ENCODE peak calls at places on chromosomes 6 and 20, in seven cellular contexts. One of them, this sample, is unnamed.

GRCh38 chr6:156420172-156420993 is 356.8 kb upstream of the ARID1B start:
- DNase-seq in K562: no peak
- DNase-seq in HCT116: no peak
- DNase-seq in SK-N-SH: no peak
- DNase-seq in HepG2: no peak
- DNase-seq in GM12878: no peak
- DNase-seq in H1: no peak
- DNase-seq in this sample: no peak

GRCh38 chr6:20699402-20699801 is 165.1 kb downstream of the CDKAL1 start:
- DNase-seq in HCT116: no peak
- DNase-seq in SK-N-SH: no peak
- DNase-seq in GM12878: no peak
- DNase-seq in HepG2: no peak
- DNase-seq in K562: no peak
- DNase-seq in H1: no peak
- DNase-seq in this sample: no peak

GRCh38 chr6:15659181-15659580 is 3.6 kb downstream of the DTNBP1 start:
- DNase-seq in H1: no peak
- DNase-seq in HepG2: no peak
- DNase-seq in HCT116: no peak
- DNase-seq in SK-N-SH: no peak
- DNase-seq in GM12878: no peak
- DNase-seq in K562: no peak
- DNase-seq in this sample: no peak

GRCh38 chr6:36130672-36131516 is 581 bp downstream of the MAPK13 start:
- DNase-seq in SK-N-SH: no peak
- DNase-seq in K562: no peak
- DNase-seq in H1: no peak
- DNase-seq in HepG2: peak
- DNase-seq in GM12878: no peak
- DNase-seq in HCT116: peak
- DNase-seq in this sample: peak

GRCh38 chr20:55561259-55561658 is 444.1 kb downstream of the CBLN4 start:
- DNase-seq in SK-N-SH: no peak
- DNase-seq in GM12878: no peak
- DNase-seq in HepG2: no peak
- DNase-seq in HCT116: no peak
- DNase-seq in K562: no peak
- DNase-seq in H1: no peak
- DNase-seq in this sample: no peak

GRCh38 chr6:112214749-112215269 is 39.6 kb downstream of the LAMA4 start:
- DNase-seq in GM12878: no peak
- DNase-seq in HCT116: no peak
- DNase-seq in SK-N-SH: no peak
- DNase-seq in HepG2: peak
- DNase-seq in H1: no peak
- DNase-seq in K562: no peak
- DNase-seq in this sample: no peak

GRCh38 chr6:21149460-21149859 is 444.1 kb upstream of the SOX4 start:
- DNase-seq in K562: no peak
- DNase-seq in HCT116: no peak
- DNase-seq in HepG2: no peak
- DNase-seq in H1: no peak
- DNase-seq in GM12878: no peak
- DNase-seq in SK-N-SH: no peak
- DNase-seq in this sample: no peak

GRCh38 chr20:59248031-59248684 is 52.3 kb upstream of the EDN3 start:
- DNase-seq in HepG2: no peak
- DNase-seq in SK-N-SH: no peak
- DNase-seq in GM12878: no peak
- DNase-seq in K562: no peak
- DNase-seq in H1: no peak
- DNase-seq in HCT116: no peak
- DNase-seq in this sample: no peak

GRCh38 chr6:157218371-157219198 is 104.7 kb downstream of the TMEM242 start:
- DNase-seq in HCT116: no peak
- DNase-seq in H1: no peak
- DNase-seq in K562: no peak
- DNase-seq in GM12878: no peak
- DNase-seq in SK-N-SH: no peak
- DNase-seq in HepG2: no peak
- DNase-seq in this sample: no peak

GRCh38 chr6:150751296-150751695 is 114.2 kb upstream of the MTHFD1L start:
- DNase-seq in HCT116: no peak
- DNase-seq in GM12878: no peak
- DNase-seq in SK-N-SH: no peak
- DNase-seq in H1: no peak
- DNase-seq in HepG2: no peak
- DNase-seq in K562: no peak
- DNase-seq in this sample: peak

GRCh38 chr20:62733891-62734290 is 25.3 kb downstream of the NTSR1 start:
- DNase-seq in SK-N-SH: no peak
- DNase-seq in H1: no peak
- DNase-seq in HepG2: no peak
- DNase-seq in K562: no peak
- DNase-seq in HCT116: no peak
- DNase-seq in GM12878: no peak
- DNase-seq in this sample: no peak

GRCh38 chr6:107662333-107662732 is 161.8 kb downstream of the SCML4 start:
- DNase-seq in GM12878: no peak
- DNase-seq in K562: no peak
- DNase-seq in H1: no peak
- DNase-seq in SK-N-SH: no peak
- DNase-seq in HCT116: no peak
- DNase-seq in HepG2: no peak
- DNase-seq in this sample: no peak

GRCh38 chr6:10302566-10303235 is 112.2 kb downstream of the TFAP2A start:
- DNase-seq in SK-N-SH: no peak
- DNase-seq in K562: no peak
- DNase-seq in H1: no peak
- DNase-seq in HepG2: no peak
- DNase-seq in HCT116: no peak
- DNase-seq in GM12878: no peak
- DNase-seq in this sample: no peak

GRCh38 chr6:165231581-165232276 is 77.7 kb downstream of the C6orf118 start:
- DNase-seq in HepG2: no peak
- DNase-seq in HCT116: peak
- DNase-seq in K562: no peak
- DNase-seq in SK-N-SH: peak
- DNase-seq in H1: no peak
- DNase-seq in GM12878: no peak
- DNase-seq in this sample: no peak

GRCh38 chr20:22511943-22512910 is 72.1 kb downstream of the FOXA2 start:
- DNase-seq in SK-N-SH: no peak
- DNase-seq in K562: peak
- DNase-seq in HCT116: no peak
- DNase-seq in GM12878: no peak
- DNase-seq in HepG2: peak
- DNase-seq in H1: no peak
- DNase-seq in this sample: no peak

GRCh38 chr6:39934060-39934757 is at the start of gene MOCS1:
- DNase-seq in SK-N-SH: peak
- DNase-seq in HCT116: peak
- DNase-seq in H1: peak
- DNase-seq in K562: peak
- DNase-seq in HepG2: peak
- DNase-seq in GM12878: no peak
- DNase-seq in this sample: peak

GRCh38 chr20:43459022-43459942 is 1.6 kb downstream of the SRSF6 start:
- DNase-seq in HepG2: no peak
- DNase-seq in SK-N-SH: no peak
- DNase-seq in HCT116: no peak
- DNase-seq in H1: no peak
- DNase-seq in K562: peak
- DNase-seq in GM12878: no peak
- DNase-seq in this sample: peak

GRCh38 chr6:150883521-150883920 is 18.0 kb downstream of the MTHFD1L start:
- DNase-seq in K562: no peak
- DNase-seq in HCT116: no peak
- DNase-seq in H1: no peak
- DNase-seq in SK-N-SH: no peak
- DNase-seq in HepG2: no peak
- DNase-seq in GM12878: no peak
- DNase-seq in this sample: no peak

GRCh38 chr6:84798257-84798656 is 33.9 kb upstream of the TBX18 start:
- DNase-seq in H1: no peak
- DNase-seq in HCT116: no peak
- DNase-seq in SK-N-SH: no peak
- DNase-seq in K562: no peak
- DNase-seq in HepG2: no peak
- DNase-seq in GM12878: no peak
- DNase-seq in this sample: no peak

GRCh38 chr6:33160728-33161323 is 31.4 kb downstream of the COL11A2 start:
- DNase-seq in GM12878: no peak
- DNase-seq in K562: no peak
- DNase-seq in HCT116: peak
- DNase-seq in HepG2: no peak
- DNase-seq in H1: no peak
- DNase-seq in SK-N-SH: peak
- DNase-seq in this sample: peak
- TF ChIP-seq JUND in GM12878: no peak
- TF ChIP-seq JUND in K562: no peak
- TF ChIP-seq JUND in HCT116: no peak
- TF ChIP-seq JUND in HepG2: no peak
- TF ChIP-seq JUND in H1: no peak
- TF ChIP-seq JUND in SK-N-SH: no peak
- TF ChIP-seq JUND in this sample: no peak

GRCh38 chr20:25750765-25751696 is 54.4 kb upstream of the ZNF337 start:
- DNase-seq in H1: no peak
- DNase-seq in GM12878: peak
- DNase-seq in HCT116: no peak
- DNase-seq in SK-N-SH: peak
- DNase-seq in HepG2: peak
- DNase-seq in K562: peak
- DNase-seq in this sample: peak
- TF ChIP-seq JUND in H1: no peak
- TF ChIP-seq JUND in GM12878: no peak
- TF ChIP-seq JUND in HCT116: no peak
- TF ChIP-seq JUND in SK-N-SH: no peak
- TF ChIP-seq JUND in HepG2: no peak
- TF ChIP-seq JUND in K562: no peak
- TF ChIP-seq JUND in this sample: no peak

GRCh38 chr6:23137596-23137995 is 568.2 kb downstream of the HDGFL1 start:
- DNase-seq in HCT116: no peak
- DNase-seq in GM12878: no peak
- DNase-seq in H1: no peak
- DNase-seq in K562: no peak
- DNase-seq in SK-N-SH: no peak
- DNase-seq in HepG2: no peak
- DNase-seq in this sample: peak
- TF ChIP-seq JUND in HCT116: no peak
- TF ChIP-seq JUND in GM12878: no peak
- TF ChIP-seq JUND in H1: no peak
- TF ChIP-seq JUND in K562: no peak
- TF ChIP-seq JUND in SK-N-SH: no peak
- TF ChIP-seq JUND in HepG2: no peak
- TF ChIP-seq JUND in this sample: no peak

GRCh38 chr6:42564496-42564890 is 664 bp downstream of the UBR2 start:
- DNase-seq in GM12878: no peak
- DNase-seq in K562: no peak
- DNase-seq in H1: no peak
- DNase-seq in SK-N-SH: no peak
- DNase-seq in HepG2: peak
- DNase-seq in HCT116: no peak
- DNase-seq in this sample: no peak
- TF ChIP-seq JUND in GM12878: no peak
- TF ChIP-seq JUND in K562: no peak
- TF ChIP-seq JUND in H1: no peak
- TF ChIP-seq JUND in SK-N-SH: no peak
- TF ChIP-seq JUND in HepG2: no peak
- TF ChIP-seq JUND in HCT116: no peak
- TF ChIP-seq JUND in this sample: no peak

DNA sequence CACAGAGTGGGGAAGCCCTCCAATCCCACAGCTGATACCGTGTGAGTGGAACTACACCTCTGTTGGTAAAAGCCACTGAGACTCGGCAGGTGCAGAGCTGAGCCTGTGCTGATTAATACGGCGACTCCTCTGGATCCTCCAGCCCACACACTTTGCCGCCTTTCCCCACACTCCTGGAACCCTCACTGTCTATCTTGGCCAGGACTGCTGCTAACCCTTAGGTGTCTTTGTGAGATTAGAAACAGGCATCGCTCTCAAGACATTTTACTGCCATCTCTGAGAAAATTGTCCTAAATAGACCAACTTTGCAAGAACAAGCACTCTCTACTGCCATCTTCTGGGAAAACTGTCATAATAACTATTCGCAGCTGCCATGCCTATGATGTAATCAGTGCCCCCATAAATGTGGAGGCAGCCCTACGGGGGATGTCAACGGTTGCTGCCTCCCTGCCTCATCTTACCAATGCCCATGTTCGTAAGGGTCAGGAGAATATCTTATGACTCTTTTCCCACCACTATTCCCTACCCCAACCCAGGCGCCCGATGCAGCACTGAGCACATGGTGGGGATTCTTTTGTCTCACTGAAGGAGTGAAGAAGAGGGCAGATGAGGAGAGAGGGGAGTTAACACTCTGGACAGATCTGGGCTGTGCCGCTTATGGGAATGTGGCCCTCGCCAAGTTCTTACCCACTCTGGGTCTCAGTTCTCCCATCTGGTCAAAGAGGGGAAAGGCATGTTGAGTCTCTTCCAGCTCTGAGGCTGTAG is 26.1 kb upstream of the KCNB1 start:
- DNase-seq in HCT116: peak
- DNase-seq in K562: peak
- DNase-seq in HepG2: peak
- DNase-seq in SK-N-SH: peak
- DNase-seq in H1: no peak
- DNase-seq in GM12878: peak
- DNase-seq in this sample: peak
- TF ChIP-seq JUND in HCT116: no peak
- TF ChIP-seq JUND in K562: peak
- TF ChIP-seq JUND in HepG2: no peak
- TF ChIP-seq JUND in SK-N-SH: no peak
- TF ChIP-seq JUND in H1: peak
- TF ChIP-seq JUND in GM12878: no peak
- TF ChIP-seq JUND in this sample: no peak

This sample was measured in T47D.